ENCODE peak calls at places on chromosome 16, in nine cellular contexts. Z is activated CD8-positive, alpha-beta T cell treated with anti-CD3 and anti-CD28 coated beads for 36 hours; X is H9; R is dorsolateral prefrontal cortex; Y is endodermal cell; V is progenitor cell of endocrine pancreas; F is adrenal gland; O is HFFc6; C is B cell. M is an unnamed sample.
A peak's percentile ranks its signal among the peaks of the same experiment; 100 is the strongest.

GRCh38 chr16:28494141-28494851 is at the start of gene APOBR:
- DNase-seq in C (peak; percentile 86), O (no peak), R (no peak), Z (peak; percentile 97), Y (no peak), V (no peak), F (peak; percentile 60), X (no peak), M (no peak)

GRCh38 chr16:68031951-68032350 is 8.9 kb downstream of the DUS2 start:
- DNase-seq in X (no peak), O (no peak), V (no peak), Y (no peak), R (no peak), Z (peak; percentile 12), C (no peak), F (no peak), M (no peak)

GRCh38 chr16:10749680-10750035 is 6.0 kb downstream of the NUBP1 start:
- DNase-seq in X (no peak), O (peak; percentile 3), R (peak; percentile 15), V (no peak), Y (no peak), C (no peak), Z (no peak), F (no peak), M (peak; percentile 24)

GRCh38 chr16:79621027-79621426 is 20.5 kb upstream of the MAF start:
- DNase-seq in C (no peak), X (no peak), F (no peak), R (no peak), V (no peak), Y (no peak), Z (no peak), O (no peak), M (no peak)

GRCh38 chr16:78984324-78984723 is 616.2 kb downstream of the MAF start:
- DNase-seq in O (no peak), Z (no peak), Y (no peak), X (no peak), C (no peak), F (no peak), R (no peak), V (no peak), M (no peak)

GRCh38 chr16:13873835-13874438 is 46.0 kb upstream of the ERCC4 start:
- DNase-seq in Z (no peak), R (no peak), F (no peak), X (peak; percentile 54), C (no peak), Y (peak; percentile 74), O (no peak), V (no peak), M (no peak)

GRCh38 chr16:66275795-66276428 is 90.6 kb upstream of the CDH5 start:
- DNase-seq in O (peak; percentile 76), Z (peak; percentile 33), V (peak; percentile 41), Y (peak; percentile 90), C (no peak), F (no peak), R (no peak), X (peak; percentile 71), M (no peak)

GRCh38 chr16:72997141-72997542 is 50.8 kb downstream of the ZFHX3 start:
- DNase-seq in F (peak; percentile 38), X (no peak), C (no peak), O (no peak), R (peak; percentile 11), Y (no peak), V (no peak), Z (no peak), M (no peak)

GRCh38 chr16:28865722-28866453 is 2.2 kb downstream of the SH2B1 start:
- DNase-seq in Y (no peak), F (no peak), X (no peak), V (no peak), Z (no peak), O (no peak), C (no peak), R (no peak), M (no peak)

GRCh38 chr16:61948414-61948813 is 87.8 kb downstream of the CDH8 start:
- DNase-seq in F (no peak), X (no peak), O (no peak), C (no peak), Z (no peak), Y (no peak), R (no peak), V (no peak), M (no peak)

DNA sequence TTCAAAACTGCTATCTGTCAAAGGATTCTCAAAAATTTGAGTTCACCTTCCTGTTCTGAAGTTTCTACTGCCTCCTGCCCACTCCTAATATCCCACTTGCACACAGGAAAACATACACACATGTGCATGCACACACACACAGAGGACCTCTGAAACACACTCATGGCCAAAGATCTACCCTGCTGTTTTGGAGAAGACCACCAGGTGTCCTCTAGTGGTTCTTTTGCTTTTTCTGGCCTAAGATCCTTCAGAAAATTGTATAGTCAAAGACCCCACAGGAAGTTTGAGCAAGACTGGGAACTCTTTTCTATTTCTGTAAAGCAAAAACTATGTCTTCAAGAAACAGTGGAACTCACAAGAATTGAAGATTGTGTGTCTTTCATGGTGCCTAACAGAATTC is 90.2 kb downstream of the CDH8 start:
- DNase-seq in C (no peak), Y (no peak), Z (no peak), F (no peak), V (no peak), X (no peak), R (no peak), O (no peak), M (no peak)
- TF ChIP-seq CTCF in C (no peak), Y (peak; percentile 70), Z (no peak), F (no peak), V (peak; percentile 19), X (peak; percentile 51), R (no peak), O (no peak), M (no peak)

DNA sequence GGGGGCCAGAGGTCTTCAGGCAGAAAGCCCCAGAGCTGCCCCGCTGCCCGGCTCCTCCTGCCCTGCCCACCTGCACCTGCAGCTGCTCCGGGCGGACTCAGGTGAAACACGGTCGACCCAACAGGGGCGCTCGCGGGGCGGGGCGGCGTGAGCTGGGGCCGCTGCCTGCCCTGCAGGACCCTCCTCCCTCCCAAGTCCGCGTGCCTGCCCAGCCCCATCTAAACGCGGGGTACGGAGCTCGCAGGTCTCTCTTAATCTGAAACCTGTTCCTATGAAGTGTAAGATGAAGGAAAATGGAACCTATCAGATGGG is 28.1 kb downstream of the GNPTG start:
- DNase-seq in X (peak; percentile 81), R (no peak), Y (peak; percentile 88), Z (no peak), V (no peak), O (no peak), C (no peak), F (no peak), M (no peak)
- TF ChIP-seq CTCF in X (peak; percentile 34), R (no peak), Y (peak; percentile 42), Z (no peak), V (peak; percentile 37), O (no peak), C (no peak), F (no peak), M (no peak)

DNA sequence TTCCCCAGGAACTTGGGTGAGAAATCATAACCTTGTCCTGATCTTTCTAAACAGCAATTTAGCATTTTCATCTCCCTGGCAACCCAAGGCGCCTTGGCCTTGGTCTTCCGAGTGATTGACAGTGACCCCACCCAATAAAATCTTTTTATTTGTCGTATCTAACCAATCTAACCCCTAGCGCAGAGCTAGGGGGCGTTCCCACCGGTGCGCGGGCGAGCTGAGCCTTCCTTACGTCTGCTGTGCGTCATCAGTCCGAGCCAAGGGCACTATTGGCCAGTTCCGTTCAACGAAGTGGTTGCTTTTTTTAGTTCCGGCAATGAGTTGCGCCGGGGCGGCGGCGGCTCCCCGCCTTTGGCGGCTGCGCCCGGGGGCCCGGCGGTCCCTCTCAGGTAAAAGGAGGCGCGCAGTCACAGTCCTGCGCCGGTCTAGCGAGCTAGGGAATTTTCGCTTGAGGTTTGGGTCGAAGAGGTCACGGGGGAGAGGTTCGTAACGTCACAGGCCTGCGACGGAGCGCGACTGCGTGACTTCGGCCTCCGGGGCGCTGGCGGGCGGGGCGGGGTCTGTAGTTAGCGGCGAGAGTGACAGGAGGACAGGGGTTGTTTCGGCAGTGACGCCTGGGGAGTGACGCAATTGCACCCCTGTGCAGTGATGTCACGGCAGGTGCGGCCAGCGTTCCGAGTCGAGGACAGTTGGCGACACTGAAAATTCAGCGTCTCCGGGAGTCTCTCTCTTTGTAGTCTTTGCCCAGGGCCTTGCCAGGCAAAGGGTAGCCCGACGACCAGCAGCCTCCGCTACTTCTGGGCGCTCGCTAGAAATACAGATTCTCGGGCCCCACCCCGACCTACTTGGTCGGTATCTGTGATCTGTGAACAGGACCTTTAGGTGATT is at the start of gene COQ7:
- DNase-seq in V (peak; percentile 95), Y (peak; percentile 98), Z (peak; percentile 99), C (peak; percentile 99), X (peak; percentile 98), O (peak; percentile 100), R (peak; percentile 95), F (peak; percentile 99), M (peak; percentile 99)
- TF ChIP-seq CTCF in V (no peak), Y (no peak), Z (no peak), C (no peak), X (no peak), O (peak; percentile 49), R (peak; percentile 21), F (no peak), M (no peak)

GRCh38 chr16:82062645-82063058 is 27.6 kb downstream of the HSD17B2 start:
- DNase-seq in Z (no peak), V (no peak), C (no peak), R (no peak), O (peak; percentile 33), Y (no peak), F (no peak), X (no peak), M (no peak)

GRCh38 chr16:82059161-82059982 is 24.3 kb downstream of the HSD17B2 start:
- DNase-seq in Z (no peak), O (no peak), C (no peak), X (no peak), R (no peak), V (no peak), Y (no peak), F (no peak), M (no peak)

GRCh38 chr16:82059983-82060421 is 24.9 kb downstream of the HSD17B2 start:
- DNase-seq in F (no peak), Y (no peak), R (no peak), X (no peak), Z (no peak), V (no peak), C (no peak), O (no peak), M (no peak)

GRCh38 chr16:82063456-82064082 is 28.5 kb downstream of the HSD17B2 start:
- DNase-seq in Y (no peak), F (no peak), Z (no peak), X (no peak), O (no peak), R (no peak), V (no peak), C (no peak), M (no peak)

DNA sequence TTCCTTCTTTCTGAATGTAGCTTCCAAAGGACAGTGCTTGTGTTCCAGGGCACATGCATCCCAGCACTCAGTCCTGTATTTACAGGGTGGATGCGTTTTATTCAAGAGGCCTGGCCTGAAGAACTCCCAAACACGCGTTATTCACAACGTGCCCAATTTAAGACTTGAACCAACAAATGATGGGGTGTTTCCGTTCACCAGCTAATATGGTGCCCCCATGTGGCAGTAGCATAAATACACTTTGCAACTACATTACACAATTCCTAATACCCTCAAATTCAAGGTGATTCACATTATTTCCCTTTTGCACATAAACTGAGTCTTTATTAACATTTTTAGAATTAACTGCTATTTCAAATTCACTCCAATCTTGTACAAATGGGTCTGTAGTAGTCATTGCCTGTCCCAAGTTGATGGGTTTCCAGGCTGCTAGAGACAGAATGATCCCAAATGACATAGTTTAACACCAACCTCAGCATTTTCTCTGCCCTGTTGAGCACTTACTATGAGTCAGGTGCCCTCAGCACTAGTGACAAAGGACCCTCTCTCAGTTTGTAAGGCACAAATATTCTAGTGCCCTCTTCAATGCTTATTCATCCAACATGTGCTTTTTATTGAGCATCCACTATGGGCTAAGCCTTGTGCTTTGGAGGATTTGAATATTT is 26.9 kb downstream of the HSD17B2 start:
- DNase-seq in X (peak; percentile 30), C (peak; percentile 29), Y (no peak), O (peak; percentile 11), R (no peak), Z (peak; percentile 45), V (no peak), F (no peak), M (no peak)
- TF ChIP-seq CTCF in X (peak; percentile 67), C (peak; percentile 66), Y (peak; percentile 77), O (peak; percentile 73), R (peak; percentile 13), Z (peak; percentile 53), V (peak; percentile 54), F (peak; percentile 41), M (peak; percentile 49)

M was measured in heart right ventricle.